ENCODE peak calls at places on chromosomes 11 and 22, in nine cellular contexts. E is right lobe of liver, Q is IMR-90, B is upper lobe of left lung, J is sigmoid colon, F is tibial nerve, K is transverse colon, X is lower leg skin, V is HepG2. Y is an unnamed sample.

GRCh38 chr11:95128602-95129001 is 39.0 kb downstream of the ENDOD1 start:
- DNase-seq in E (no peak), Q (no peak), B (no peak), J (no peak), F (no peak), K (no peak), X (no peak), V (no peak), Y (no peak)

GRCh38 chr11:10604340-10604748 is 35.9 kb upstream of the LYVE1 start:
- DNase-seq in E (no peak), Q (peak), B (peak), J (peak), F (peak), K (peak), X (no peak), V (peak), Y (no peak)

GRCh38 chr11:119789766-119790407 is 60.9 kb upstream of the NECTIN1 start:
- DNase-seq in E (peak), Q (no peak), B (no peak), J (peak), F (no peak), K (no peak), X (no peak), V (no peak), Y (no peak)

GRCh38 chr11:14189874-14190273 is 169.1 kb downstream of the RRAS2 start:
- DNase-seq in E (no peak), Q (no peak), B (peak), J (peak), F (peak), K (peak), X (peak), V (no peak), Y (no peak)

GRCh38 chr11:68704887-68705286 is 20.5 kb downstream of the GAL start:
- DNase-seq in E (no peak), Q (no peak), B (no peak), J (no peak), F (no peak), K (no peak), X (no peak), V (no peak), Y (no peak)

GRCh38 chr11:85803920-85804319 is 7.0 kb downstream of the SYTL2 start:
- DNase-seq in E (no peak), Q (no peak), B (no peak), J (no peak), F (no peak), K (no peak), X (no peak), V (no peak), Y (no peak)

GRCh38 chr22:27312567-27313507 is 488.7 kb downstream of the MN1 start:
- DNase-seq in E (no peak), Q (no peak), B (no peak), J (no peak), F (no peak), K (no peak), X (no peak), V (no peak), Y (no peak)

GRCh38 chr11:130816516-130816915 is 99.8 kb downstream of the SNX19 start:
- DNase-seq in E (no peak), Q (no peak), B (no peak), J (no peak), F (no peak), K (no peak), X (no peak), V (no peak), Y (no peak)

GRCh38 chr22:50529416-50530279 is at the start of gene TYMP:
- DNase-seq in E (peak), Q (no peak), B (peak), J (peak), F (peak), K (peak), X (peak), V (peak), Y (no peak)

GRCh38 chr11:47716692-47717091 is 1.5 kb upstream of the AGBL2 start:
- DNase-seq in E (no peak), Q (no peak), B (no peak), J (no peak), F (no peak), K (no peak), X (no peak), V (no peak), Y (no peak)

GRCh38 chr11:22193348-22194051 is 615 bp downstream of the ANO5 start:
- DNase-seq in E (peak), Q (no peak), B (no peak), J (peak), F (no peak), K (peak), X (peak), V (no peak), Y (no peak)

GRCh38 chr22:38318792-38319773 is 1.9 kb upstream of the CSNK1E start:
- DNase-seq in E (no peak), Q (no peak), B (no peak), J (no peak), F (no peak), K (no peak), X (no peak), V (peak), Y (no peak)

GRCh38 chr11:24511518-24511917 is 14.7 kb downstream of the LUZP2 start:
- DNase-seq in E (no peak), Q (no peak), B (no peak), J (no peak), F (no peak), K (no peak), X (no peak), V (no peak), Y (no peak)

GRCh38 chr11:128726464-128727139 is 32.7 kb downstream of the FLI1 start:
- DNase-seq in E (peak), Q (no peak), B (peak), J (no peak), F (no peak), K (peak), X (peak), V (no peak), Y (no peak)

GRCh38 chr11:134039726-134040385 is 29.0 kb upstream of the JAM3 start:
- DNase-seq in E (peak), Q (no peak), B (no peak), J (no peak), F (no peak), K (no peak), X (no peak), V (no peak), Y (no peak)

GRCh38 chr11:112273066-112273465 is 12.4 kb upstream of the PLET1 start:
- DNase-seq in E (no peak), Q (no peak), B (no peak), J (no peak), F (no peak), K (no peak), X (no peak), V (no peak), Y (no peak)

GRCh38 chr11:129192150-129192549 is at the start of gene ARHGAP32:
- DNase-seq in E (no peak), Q (no peak), B (no peak), J (no peak), F (no peak), K (peak), X (no peak), V (no peak), Y (no peak)

GRCh38 chr11:130633466-130633865 is 185.0 kb downstream of the ADAMTS15 start:
- DNase-seq in E (no peak), Q (peak), B (no peak), J (no peak), F (no peak), K (no peak), X (no peak), V (no peak), Y (no peak)

GRCh38 chr11:64000740-64001514 is 14.7 kb downstream of the OTUB1 start:
- DNase-seq in E (no peak), Q (no peak), B (no peak), J (no peak), F (no peak), K (no peak), X (no peak), V (no peak), Y (no peak)

GRCh38 chr11:64610596-64610995 is 19.6 kb downstream of the SLC22A12 start:
- DNase-seq in E (peak), Q (no peak), B (no peak), J (no peak), F (no peak), K (no peak), X (no peak), V (no peak), Y (no peak)

GRCh38 chr22:41836551-41836950 is 3.6 kb downstream of the SREBF2 start:
- DNase-seq in E (no peak), Q (no peak), B (no peak), J (no peak), F (no peak), K (no peak), X (no peak), V (no peak), Y (no peak)

GRCh38 chr22:37091986-37092385 is 17.5 kb downstream of the TMPRSS6 start:
- DNase-seq in E (no peak), Q (no peak), B (peak), J (no peak), F (no peak), K (no peak), X (no peak), V (no peak), Y (no peak)

GRCh38 chr11:127683321-127683720 is 682.8 kb upstream of the KIRREL3 start:
- DNase-seq in E (no peak), Q (no peak), B (no peak), J (no peak), F (no peak), K (no peak), X (no peak), V (no peak), Y (no peak)

GRCh38 chr11:132653237-132653636 is 879.1 kb downstream of the OPCML start:
- DNase-seq in E (no peak), Q (no peak), B (no peak), J (no peak), F (no peak), K (no peak), X (no peak), V (no peak), Y (no peak)

GRCh38 chr11:33719587-33719986 is 16.6 kb downstream of the CD59 start:
- DNase-seq in E (no peak), Q (no peak), B (no peak), J (no peak), F (no peak), K (no peak), X (no peak), V (no peak), Y (no peak)

GRCh38 chr11:134654161-134654915 is 242.3 kb upstream of the B3GAT1 start:
- DNase-seq in E (peak), Q (no peak), B (peak), J (peak), F (no peak), K (no peak), X (peak), V (no peak), Y (no peak)

GRCh38 chr11:67508486-67509121 is 642 bp upstream of the CDK2AP2 start:
- DNase-seq in E (peak), Q (peak), B (peak), J (peak), F (peak), K (peak), X (peak), V (peak), Y (peak)
- TF ChIP-seq POLR2A in E (peak), Q (peak), B (peak), J (no peak), F (peak), K (peak), X (peak), V (peak), Y (peak)

GRCh38 chr11:6556139-6556949 is 47.1 kb downstream of the RRP8 start:
- DNase-seq in E (no peak), Q (no peak), B (no peak), J (no peak), F (no peak), K (no peak), X (no peak), V (no peak), Y (no peak)

GRCh38 chr11:6557063-6557462 is 46.4 kb downstream of the RRP8 start:
- DNase-seq in E (no peak), Q (no peak), B (no peak), J (no peak), F (no peak), K (no peak), X (no peak), V (no peak), Y (no peak)

GRCh38 chr11:6553634-6554033 is 49.8 kb downstream of the RRP8 start:
- DNase-seq in E (no peak), Q (no peak), B (no peak), J (no peak), F (no peak), K (no peak), X (no peak), V (no peak), Y (no peak)

GRCh38 chr11:6557761-6558674 is 45.4 kb downstream of the RRP8 start:
- DNase-seq in E (no peak), Q (no peak), B (no peak), J (no peak), F (peak), K (no peak), X (no peak), V (no peak), Y (no peak)

GRCh38 chr11:6554828-6555706 is 48.3 kb downstream of the RRP8 start:
- DNase-seq in E (no peak), Q (no peak), B (no peak), J (no peak), F (no peak), K (no peak), X (no peak), V (no peak), Y (no peak)
- TF ChIP-seq POLR2A in E (no peak), Q (no peak), B (no peak), J (no peak), F (no peak), K (no peak), X (no peak), V (no peak), Y (no peak)

DNA sequence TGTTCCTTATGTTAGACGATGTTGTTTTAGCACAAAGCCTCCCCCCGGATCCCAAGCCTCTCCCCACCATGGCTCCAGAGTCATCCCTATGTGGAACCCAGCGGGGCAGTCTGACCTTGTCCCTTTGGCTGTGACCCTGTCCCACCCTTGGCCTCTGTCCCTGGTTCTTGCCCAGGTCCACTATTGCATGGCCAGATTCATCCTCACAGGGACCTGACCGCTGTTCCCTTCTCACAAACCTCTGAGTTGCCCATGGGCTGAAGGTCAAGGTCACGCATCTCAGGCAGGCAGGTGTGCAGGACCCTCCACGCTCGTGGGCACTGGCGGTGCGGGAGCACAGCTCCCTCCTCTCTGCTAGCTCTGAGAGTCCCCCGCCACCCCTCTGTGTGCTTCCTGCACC is 39.0 kb downstream of the BCR start:
- DNase-seq in E (no peak), Q (no peak), B (no peak), J (no peak), F (no peak), K (no peak), X (no peak), V (no peak), Y (no peak)
- TF ChIP-seq POLR2A in E (no peak), Q (no peak), B (no peak), J (no peak), F (no peak), K (no peak), X (no peak), V (no peak), Y (no peak)

GRCh38 chr22:49158741-49159564 is 668.7 kb downstream of the BRD1 start:
- DNase-seq in E (peak), Q (no peak), B (no peak), J (peak), F (no peak), K (no peak), X (no peak), V (no peak), Y (no peak)

GRCh38 chr22:49155809-49156580 is 671.7 kb downstream of the BRD1 start:
- DNase-seq in E (no peak), Q (no peak), B (no peak), J (no peak), F (no peak), K (no peak), X (no peak), V (no peak), Y (no peak)

GRCh38 chr22:49159711-49160110 is 668.0 kb downstream of the BRD1 start:
- DNase-seq in E (no peak), Q (no peak), B (no peak), J (no peak), F (no peak), K (no peak), X (no peak), V (no peak), Y (no peak)

GRCh38 chr22:49156662-49157285 is 670.9 kb downstream of the BRD1 start:
- DNase-seq in E (no peak), Q (no peak), B (no peak), J (no peak), F (no peak), K (peak), X (no peak), V (no peak), Y (no peak)

DNA sequence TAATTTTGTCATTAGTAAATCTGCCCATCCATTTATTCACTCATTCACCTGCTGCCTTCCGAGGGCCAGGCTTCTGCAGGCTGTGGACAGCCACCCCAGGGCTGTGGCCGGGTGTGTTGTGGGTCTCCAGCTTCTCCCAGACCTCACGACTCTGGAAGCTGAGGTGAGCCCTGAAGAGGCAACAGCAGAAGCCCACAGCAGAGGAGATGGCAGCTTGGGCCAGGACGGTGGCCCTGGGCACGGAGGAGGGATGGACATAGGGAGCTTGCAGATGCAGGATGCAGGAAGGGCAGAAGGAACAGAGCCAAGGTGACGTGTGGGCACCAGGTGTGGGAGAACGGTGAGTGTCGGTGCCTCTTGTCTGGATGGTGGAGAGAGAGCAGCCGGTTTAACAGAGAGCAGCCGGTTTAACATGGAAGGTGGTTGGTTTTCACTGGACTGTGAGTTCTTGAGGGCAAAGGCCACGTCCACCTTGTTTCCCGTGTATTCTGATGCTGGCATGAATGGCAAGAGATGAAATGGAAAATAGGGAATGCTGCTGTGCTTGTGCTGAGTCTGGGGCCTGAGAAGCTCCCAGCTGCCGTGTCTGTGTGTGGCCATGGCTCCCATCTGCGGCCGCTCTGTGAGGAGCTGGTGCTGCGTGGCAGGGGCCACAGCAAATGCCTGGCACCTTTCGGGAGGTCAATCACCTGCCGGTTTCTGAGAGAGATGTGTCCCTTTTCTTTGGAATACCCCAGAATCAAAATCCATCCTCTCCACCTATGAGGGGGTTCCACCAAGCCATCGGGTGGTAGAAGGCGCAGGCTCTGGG is 669.9 kb downstream of the BRD1 start:
- DNase-seq in E (peak), Q (no peak), B (no peak), J (no peak), F (no peak), K (no peak), X (no peak), V (no peak), Y (no peak)
- TF ChIP-seq POLR2A in E (no peak), Q (no peak), B (no peak), J (no peak), F (no peak), K (no peak), X (no peak), V (no peak), Y (no peak)

GRCh38 chr11:57515332-57516060 is at the start of gene SLC43A1:
- DNase-seq in E (peak), Q (peak), B (peak), J (peak), F (peak), K (peak), X (peak), V (peak), Y (peak)
- TF ChIP-seq POLR2A in E (peak), Q (no peak), B (no peak), J (peak), F (no peak), K (no peak), X (no peak), V (no peak), Y (no peak)